ENCODE peak calls at places on chromosomes 2 and 18, in ten cellular contexts. K, R, B, S, P, U, F, Q, H and L are unnamed samples.

GRCh38 chr18:45935591-45936335 is 31.4 kb downstream of the EPG5 start:
- DNase-seq in K (no peak), R (no peak), B (peak), S (peak), P (no peak), U (peak), F (no peak), Q (no peak), H (no peak), L (peak)

GRCh38 chr2:200376422-200377142 is 70.1 kb downstream of the SPATS2L start:
- DNase-seq in K (peak), R (peak), B (no peak), S (no peak), P (no peak), U (no peak), F (no peak), Q (no peak), H (no peak), L (no peak)

GRCh38 chr2:233453916-233454315 is 99.6 kb downstream of the DGKD start:
- DNase-seq in K (no peak), R (peak), B (no peak), S (no peak), P (no peak), U (no peak), F (no peak), Q (no peak), H (no peak), L (no peak)

GRCh38 chr2:230685165-230685560 is 27.5 kb upstream of the CAB39 start:
- DNase-seq in K (no peak), R (no peak), B (no peak), S (no peak), P (no peak), U (no peak), F (no peak), Q (no peak), H (no peak), L (no peak)

GRCh38 chr2:241637233-241638062 is at the start of gene ATG4B:
- DNase-seq in K (peak), R (peak), B (no peak), S (peak), P (peak), U (peak), F (peak), Q (peak), H (peak), L (peak)

GRCh38 chr2:1967242-1968210 is 223.2 kb upstream of the PXDN start:
- DNase-seq in K (no peak), R (peak), B (no peak), S (no peak), P (no peak), U (no peak), F (no peak), Q (no peak), H (no peak), L (no peak)

GRCh38 chr2:32008811-32009478 is 1.9 kb downstream of the MEMO1 start:
- DNase-seq in K (peak), R (no peak), B (no peak), S (no peak), P (no peak), U (peak), F (no peak), Q (no peak), H (peak), L (peak)

GRCh38 chr2:227310756-227311110 is 14.3 kb upstream of the MFF start:
- DNase-seq in K (no peak), R (no peak), B (no peak), S (no peak), P (no peak), U (no peak), F (no peak), Q (no peak), H (no peak), L (peak)

GRCh38 chr2:96207073-96207777 is 1.4 kb downstream of the STARD7 start:
- DNase-seq in K (no peak), R (no peak), B (no peak), S (no peak), P (peak), U (no peak), F (no peak), Q (no peak), H (no peak), L (peak)

GRCh38 chr2:20327370-20327769 is 23.3 kb downstream of the PUM2 start:
- DNase-seq in K (no peak), R (no peak), B (no peak), S (no peak), P (no peak), U (no peak), F (no peak), Q (no peak), H (no peak), L (no peak)

GRCh38 chr2:10225291-10226031 is 77.2 kb upstream of the HPCAL1 start:
- DNase-seq in K (no peak), R (peak), B (no peak), S (no peak), P (no peak), U (no peak), F (no peak), Q (no peak), H (no peak), L (no peak)